ENCODE peak calls at places on chromosomes 12 and 14, in four cellular contexts. B is CD8-positive, alpha-beta memory T cell; W is neural progenitor cell; T is uterus. S is an unnamed sample.

GRCh38 chr12:64030155-64030554 is 185.7 kb downstream of the SRGAP1 start:
- DNase-seq in B (no peak), W (no peak), T (no peak), S (no peak)

GRCh38 chr14:89813485-89814080 is 140.9 kb downstream of the EFCAB11 start:
- DNase-seq in B (no peak), W (peak), T (no peak), S (no peak)

GRCh38 chr14:60721331-60722162 is 2.6 kb downstream of the SIX4 start:
- DNase-seq in B (peak), W (peak), T (peak), S (peak)

GRCh38 chr14:43360239-43360638 is 1146.8 kb downstream of the FSCB start:
- DNase-seq in B (no peak), W (no peak), T (no peak), S (no peak)

GRCh38 chr12:104578453-104578852 is 121.7 kb downstream of the CHST11 start:
- DNase-seq in B (no peak), W (peak), T (no peak), S (no peak)

GRCh38 chr12:40224439-40225291 is at the start of gene LRRK2:
- DNase-seq in B (peak), W (peak), T (peak), S (peak)

GRCh38 chr12:30896461-30896860 is 30.1 kb upstream of the TSPAN11 start:
- DNase-seq in B (no peak), W (no peak), T (no peak), S (no peak)

GRCh38 chr12:107360033-107360432 is 266.7 kb upstream of the CRY1 start:
- DNase-seq in B (no peak), W (no peak), T (no peak), S (no peak)

GRCh38 chr12:8065991-8066594 is at the start of gene C3AR1:
- DNase-seq in B (peak), W (no peak), T (no peak), S (no peak)

GRCh38 chr12:119340604-119341003 is 6.1 kb downstream of the CCDC60 start:
- DNase-seq in B (no peak), W (no peak), T (no peak), S (no peak)

GRCh38 chr12:31742891-31743290 is 14.1 kb upstream of the AMN1 start:
- DNase-seq in B (no peak), W (no peak), T (no peak), S (peak)

GRCh38 chr12:89525002-89525823 is 617 bp upstream of the GALNT4 start:
- DNase-seq in B (peak), W (peak), T (peak), S (no peak)

GRCh38 chr12:75908961-75909699 is 122.4 kb downstream of the PHLDA1 start:
- DNase-seq in B (no peak), W (no peak), T (peak), S (no peak)

GRCh38 chr12:7092229-7092985 is at the start of gene C1R:
- DNase-seq in B (peak), W (peak), T (peak), S (peak)

GRCh38 chr14:105489607-105490317 is 1.3 kb upstream of the TEDC1 start:
- DNase-seq in B (peak), W (peak), T (peak), S (peak)

GRCh38 chr14:85250369-85250768 is 279.6 kb upstream of the FLRT2 start:
- DNase-seq in B (no peak), W (peak), T (no peak), S (no peak)

GRCh38 chr12:66612053-66612775 is 66.7 kb downstream of the GRIP1 start:
- DNase-seq in B (no peak), W (no peak), T (no peak), S (no peak)

GRCh38 chr14:28773917-28774691 is 7.5 kb downstream of the FOXG1 start:
- DNase-seq in B (no peak), W (peak), T (no peak), S (peak)

GRCh38 chr14:30610719-30611388 is 11.3 kb upstream of the SCFD1 start:
- DNase-seq in B (no peak), W (no peak), T (peak), S (no peak)

GRCh38 chr12:72271401-72271740 is 799 bp upstream of the TRHDE start:
- DNase-seq in B (no peak), W (peak), T (no peak), S (peak)

GRCh38 chr14:59189822-59190368 is 1.4 kb downstream of the DAAM1 start:
- DNase-seq in B (peak), W (peak), T (peak), S (peak)

GRCh38 chr12:15522574-15523187 is 200.4 kb downstream of the PTPRO start:
- DNase-seq in B (no peak), W (peak), T (no peak), S (no peak)

GRCh38 chr12:57737467-57738141 is 938 bp downstream of the AGAP2 start:
- DNase-seq in B (no peak), W (peak), T (no peak), S (no peak)
- H3K4me3 ChIP-seq in B (no peak), W (peak), T (no peak), S (no peak)

GRCh38 chr14:104138098-104138890 is at the start of gene KIF26A:
- DNase-seq in B (no peak), W (peak), T (no peak), S (no peak)
- H3K4me3 ChIP-seq in B (no peak), W (peak), T (peak), S (peak)

GRCh38 chr14:74207943-74208342 is 31.3 kb upstream of the VSX2 start:
- DNase-seq in B (no peak), W (peak), T (no peak), S (no peak)
- H3K4me3 ChIP-seq in B (no peak), W (no peak), T (no peak), S (no peak)

GRCh38 chr12:114684098-114684869 is at the start of gene TBX3:
- DNase-seq in B (no peak), W (peak), T (peak), S (peak)

GRCh38 chr12:114686421-114687268 is 2.7 kb upstream of the TBX3 start:
- DNase-seq in B (no peak), W (peak), T (no peak), S (no peak)

GRCh38 chr12:114685869-114686268 is 1.9 kb upstream of the TBX3 start:
- DNase-seq in B (no peak), W (peak), T (no peak), S (no peak)

GRCh38 chr12:114684870-114685273 is 897 bp upstream of the TBX3 start:
- DNase-seq in B (no peak), W (no peak), T (no peak), S (no peak)

DNA sequence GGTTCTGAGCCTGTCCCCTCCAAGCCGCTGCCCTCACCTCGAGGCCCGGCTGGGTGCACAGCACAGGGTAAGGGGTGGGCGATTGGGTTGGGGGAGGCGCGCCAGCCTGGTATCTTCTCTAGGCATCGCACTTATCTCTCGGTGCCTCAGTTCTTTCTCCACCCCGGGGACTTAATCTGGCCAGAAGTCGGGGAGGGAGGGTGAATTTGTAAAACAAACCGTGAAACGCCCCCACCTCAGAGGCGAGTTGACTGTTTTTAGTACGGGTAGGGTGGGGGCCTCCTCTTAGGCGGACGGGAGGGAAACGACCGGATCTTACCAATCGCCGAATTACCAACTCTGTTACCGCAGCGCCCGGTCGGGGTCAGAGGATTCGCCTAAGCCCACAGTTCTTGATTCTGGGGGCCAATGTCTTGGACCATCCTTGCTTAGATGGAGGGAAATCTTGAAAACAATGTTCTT is 1.4 kb upstream of the TBX3 start:
- DNase-seq in B (no peak), W (peak), T (no peak), S (no peak)
- H3K4me3 ChIP-seq in B (no peak), W (peak), T (peak), S (no peak)

GRCh38 chr12:116659771-116660481 is 77.9 kb downstream of the SPRING1 start:
- DNase-seq in B (no peak), W (no peak), T (no peak), S (no peak)

GRCh38 chr12:116661341-116661740 is 76.5 kb downstream of the SPRING1 start:
- DNase-seq in B (no peak), W (no peak), T (no peak), S (no peak)

GRCh38 chr12:116656371-116656770 is 81.5 kb downstream of the SPRING1 start:
- DNase-seq in B (no peak), W (no peak), T (no peak), S (no peak)

GRCh38 chr12:116654216-116654743 is 83.6 kb downstream of the SPRING1 start:
- DNase-seq in B (no peak), W (no peak), T (no peak), S (no peak)

GRCh38 chr12:116657921-116658495 is 79.9 kb downstream of the SPRING1 start:
- DNase-seq in B (no peak), W (no peak), T (no peak), S (no peak)
- H3K4me3 ChIP-seq in B (no peak), W (no peak), T (peak), S (no peak)

GRCh38 chr12:1574863-1575254 is 19.5 kb downstream of the FBXL14 start:
- DNase-seq in B (no peak), W (no peak), T (no peak), S (no peak)
- H3K4me3 ChIP-seq in B (no peak), W (no peak), T (no peak), S (no peak)

S was measured in GM06990.